ENCODE peak calls at places on chromosomes 4 and X, in four cellular contexts. One of them, this sample, is unnamed. For H3K9me1, the result is how much of the 10 kb centered on the place peaks cover.

GRCh38 chr4:133920236-133920635 is 281.4 kb downstream of the PABPC4L start:
- DNase-seq in IMR-90: no peak
- DNase-seq in keratinocyte: no peak
- DNase-seq in K562: no peak
- DNase-seq in this sample: no peak

GRCh38 chr4:137659431-137659830 is 127.1 kb upstream of the PCDH18 start:
- DNase-seq in K562: no peak
- DNase-seq in keratinocyte: no peak
- DNase-seq in IMR-90: peak
- DNase-seq in this sample: no peak

GRCh38 chrX:24563291-24564010 is 83.7 kb downstream of the PCYT1B start:
- DNase-seq in keratinocyte: no peak
- DNase-seq in IMR-90: no peak
- DNase-seq in K562: no peak
- DNase-seq in this sample: no peak

GRCh38 chr4:166169111-166169510 is 296.1 kb downstream of the TLL1 start:
- DNase-seq in K562: no peak
- DNase-seq in IMR-90: no peak
- DNase-seq in keratinocyte: no peak
- DNase-seq in this sample: no peak

GRCh38 chr4:1155314-1155713 is 17.1 kb downstream of the SPON2 start:
- DNase-seq in K562: no peak
- DNase-seq in IMR-90: no peak
- DNase-seq in keratinocyte: no peak
- DNase-seq in this sample: no peak

GRCh38 chr4:40722576-40723161 is 27.1 kb upstream of the NSUN7 start:
- DNase-seq in IMR-90: no peak
- DNase-seq in K562: no peak
- DNase-seq in keratinocyte: no peak
- DNase-seq in this sample: peak

GRCh38 chrX:116272328-116272727 is 101.8 kb downstream of the AGTR2 start:
- DNase-seq in K562: no peak
- DNase-seq in IMR-90: peak
- DNase-seq in keratinocyte: peak
- DNase-seq in this sample: peak

GRCh38 chr4:7547368-7548040 is 112.8 kb upstream of the PSAPL1 start:
- DNase-seq in keratinocyte: peak
- DNase-seq in K562: no peak
- DNase-seq in IMR-90: peak
- DNase-seq in this sample: no peak

GRCh38 chrX:47940448-47940847 is 63.3 kb downstream of the ZNF182 start:
- DNase-seq in K562: no peak
- DNase-seq in keratinocyte: no peak
- DNase-seq in IMR-90: no peak
- DNase-seq in this sample: no peak

GRCh38 chrX:47936224-47936939 is 67.4 kb downstream of the ZNF182 start:
- DNase-seq in K562: peak
- DNase-seq in IMR-90: no peak
- DNase-seq in keratinocyte: no peak
- DNase-seq in this sample: no peak

GRCh38 chrX:47941423-47941822 is 62.4 kb downstream of the ZNF182 start:
- DNase-seq in keratinocyte: no peak
- DNase-seq in K562: no peak
- DNase-seq in IMR-90: no peak
- DNase-seq in this sample: no peak

GRCh38 chrX:47936940-47937317 is 66.9 kb downstream of the ZNF182 start:
- DNase-seq in K562: no peak
- DNase-seq in keratinocyte: no peak
- DNase-seq in IMR-90: no peak
- DNase-seq in this sample: no peak
- H3K9ac ChIP-seq in K562: no peak
- H3K9ac ChIP-seq in keratinocyte: no peak
- H3K9ac ChIP-seq in IMR-90: no peak
- H3K9ac ChIP-seq in this sample: no peak

GRCh38 chr4:37594095-37594494 is 92.1 kb downstream of the RELL1 start:
- DNase-seq in keratinocyte: no peak
- DNase-seq in K562: no peak
- DNase-seq in IMR-90: no peak
- DNase-seq in this sample: no peak
- H3K9me1 ChIP-seq in keratinocyte: under half
- H3K9me1 ChIP-seq in K562: under half
- H3K9me1 ChIP-seq in IMR-90: under half
- H3K9me1 ChIP-seq in this sample: under half

GRCh38 chr4:122691988-122692387 is 40.5 kb upstream of the BBS12 start:
- DNase-seq in IMR-90: no peak
- DNase-seq in keratinocyte: no peak
- DNase-seq in K562: peak
- DNase-seq in this sample: no peak

GRCh38 chr4:122689972-122690371 is 42.5 kb upstream of the BBS12 start:
- DNase-seq in keratinocyte: no peak
- DNase-seq in IMR-90: no peak
- DNase-seq in K562: no peak
- DNase-seq in this sample: no peak

GRCh38 chr4:122686709-122687108 is 45.8 kb upstream of the BBS12 start:
- DNase-seq in keratinocyte: no peak
- DNase-seq in K562: no peak
- DNase-seq in IMR-90: no peak
- DNase-seq in this sample: no peak

GRCh38 chr4:122688529-122688928 is 44.0 kb upstream of the BBS12 start:
- DNase-seq in IMR-90: peak
- DNase-seq in keratinocyte: no peak
- DNase-seq in K562: no peak
- DNase-seq in this sample: peak

GRCh38 chr4:122687450-122688121 is 44.9 kb upstream of the BBS12 start:
- DNase-seq in IMR-90: no peak
- DNase-seq in keratinocyte: no peak
- DNase-seq in K562: no peak
- DNase-seq in this sample: no peak
- H3K9ac ChIP-seq in IMR-90: no peak
- H3K9ac ChIP-seq in keratinocyte: no peak
- H3K9ac ChIP-seq in K562: no peak
- H3K9ac ChIP-seq in this sample: no peak

GRCh38 chr4:47639531-47639930 is 154.5 kb downstream of the ATP10D start:
- DNase-seq in K562: no peak
- DNase-seq in keratinocyte: no peak
- DNase-seq in IMR-90: peak
- DNase-seq in this sample: peak
- H3K9me1 ChIP-seq in K562: under half
- H3K9me1 ChIP-seq in keratinocyte: under half
- H3K9me1 ChIP-seq in IMR-90: under half
- H3K9me1 ChIP-seq in this sample: under half

DNA sequence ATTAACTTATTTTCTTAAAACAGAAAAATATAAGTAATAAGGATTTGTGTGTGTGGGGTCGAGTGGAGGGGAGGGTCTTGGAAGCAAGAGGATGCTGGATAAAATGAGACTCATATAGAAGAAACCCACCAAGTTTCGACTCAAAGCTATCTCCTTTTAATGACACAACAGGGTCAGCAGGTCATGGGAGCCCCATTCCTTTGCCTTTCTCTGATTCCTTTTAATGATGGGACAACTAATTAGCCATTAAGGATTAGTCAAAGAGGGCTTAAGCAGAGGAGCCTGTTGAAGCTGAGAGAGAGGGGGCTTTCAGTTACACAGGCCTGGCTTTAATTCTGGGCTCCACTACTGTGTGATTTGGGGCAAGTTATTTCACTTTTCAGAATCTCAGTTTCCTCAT is 102.8 kb downstream of the GPR50 start:
- DNase-seq in K562: no peak
- DNase-seq in keratinocyte: no peak
- DNase-seq in IMR-90: no peak
- DNase-seq in this sample: no peak
- H3K9ac ChIP-seq in K562: no peak
- H3K9ac ChIP-seq in keratinocyte: no peak
- H3K9ac ChIP-seq in IMR-90: no peak
- H3K9ac ChIP-seq in this sample: no peak

This sample was measured in endothelial cell of umbilical vein.